ENCODE peak calls at places on chromosomes 3 and 15, in ten cellular contexts. R is SK-N-SH, Y is immature natural killer cell, T is amniotic stem cell, J is KBM-7, S is C1 segment of cervical spinal cord, V is fibroblast of mammary gland, O is HS-5, G is LoVo, P is renal cortical epithelial cell. K is an unnamed sample.

GRCh38 chr3:127074900-127075360 is 92.0 kb downstream of the PLXNA1 start:
- DNase-seq in R (peak), Y (no peak), T (no peak), J (peak), S (no peak), V (peak), O (no peak), G (no peak), P (peak), K (peak)

GRCh38 chr15:95446854-95447253 is 883.6 kb upstream of the NR2F2 start:
- DNase-seq in R (no peak), Y (peak), T (no peak), J (peak), S (no peak), V (no peak), O (no peak), G (no peak), P (no peak), K (no peak)

GRCh38 chr3:45332901-45333407 is 55.4 kb upstream of the LARS2 start:
- DNase-seq in R (no peak), Y (no peak), T (no peak), J (no peak), S (peak), V (no peak), O (no peak), G (no peak), P (no peak), K (no peak)

GRCh38 chr3:102141096-102141912 is 292.0 kb downstream of the NFKBIZ start:
- DNase-seq in R (no peak), Y (no peak), T (no peak), J (no peak), S (no peak), V (no peak), O (no peak), G (no peak), P (peak), K (no peak)

GRCh38 chr3:12955651-12956315 is 114.4 kb upstream of the RPL32 start:
- DNase-seq in R (no peak), Y (no peak), T (no peak), J (no peak), S (no peak), V (no peak), O (no peak), G (no peak), P (no peak), K (no peak)

GRCh38 chr3:36900474-36901443 is 44.1 kb downstream of the TRANK1 start:
- DNase-seq in R (no peak), Y (no peak), T (no peak), J (no peak), S (no peak), V (no peak), O (no peak), G (no peak), P (no peak), K (no peak)

GRCh38 chr15:79943820-79944219 is 27.2 kb downstream of the BCL2A1 start:
- DNase-seq in R (no peak), Y (no peak), T (no peak), J (no peak), S (no peak), V (peak), O (peak), G (no peak), P (peak), K (no peak)

GRCh38 chr3:153163349-153164008 is 1.5 kb downstream of the RAP2B start:
- DNase-seq in R (no peak), Y (no peak), T (no peak), J (peak), S (no peak), V (peak), O (no peak), G (no peak), P (no peak), K (no peak)

GRCh38 chr15:52284164-52284563 is 11.4 kb downstream of the MYO5C start:
- DNase-seq in R (no peak), Y (no peak), T (no peak), J (no peak), S (no peak), V (peak), O (no peak), G (no peak), P (peak), K (no peak)

GRCh38 chr3:36969540-36970432 is 23.1 kb downstream of the EPM2AIP1 start:
- DNase-seq in R (peak), Y (no peak), T (peak), J (peak), S (no peak), V (peak), O (peak), G (no peak), P (peak), K (no peak)

GRCh38 chr3:175940881-175941280 is 1081.7 kb downstream of the NAALADL2 start:
- DNase-seq in R (no peak), Y (no peak), T (no peak), J (peak), S (no peak), V (no peak), O (no peak), G (no peak), P (no peak), K (no peak)

GRCh38 chr3:127286571-127287140 is 1.2 kb downstream of the PRR20G start:
- DNase-seq in R (no peak), Y (no peak), T (no peak), J (no peak), S (no peak), V (peak), O (peak), G (peak), P (peak), K (no peak)

GRCh38 chr3:119676020-119676419 is 1.2 kb downstream of the COX17 start:
- DNase-seq in R (no peak), Y (no peak), T (no peak), J (no peak), S (no peak), V (peak), O (no peak), G (no peak), P (peak), K (no peak)

GRCh38 chr3:123026551-123027291 is 842 bp downstream of the SEMA5B start:
- DNase-seq in R (peak), Y (no peak), T (no peak), J (peak), S (no peak), V (no peak), O (no peak), G (peak), P (no peak), K (no peak)

GRCh38 chr3:159987291-159987711 is 1.3 kb upstream of the IL12A start:
- DNase-seq in R (no peak), Y (no peak), T (no peak), J (no peak), S (no peak), V (peak), O (no peak), G (peak), P (peak), K (no peak)

GRCh38 chr15:66746231-66746605 is 44.2 kb downstream of the SMAD6 start:
- DNase-seq in R (no peak), Y (no peak), T (no peak), J (peak), S (no peak), V (no peak), O (no peak), G (no peak), P (no peak), K (no peak)

GRCh38 chr3:3798641-3799113 is 554 bp upstream of the LRRN1 start:
- DNase-seq in R (peak), Y (peak), T (no peak), J (peak), S (no peak), V (no peak), O (no peak), G (no peak), P (no peak), K (peak)

GRCh38 chr15:67685008-67685599 is 140.2 kb upstream of the SKOR1 start:
- DNase-seq in R (peak), Y (no peak), T (no peak), J (peak), S (no peak), V (peak), O (no peak), G (no peak), P (peak), K (no peak)

GRCh38 chr3:178699810-178700209 is 163.6 kb downstream of the KCNMB2 start:
- DNase-seq in R (no peak), Y (no peak), T (no peak), J (no peak), S (no peak), V (no peak), O (no peak), G (no peak), P (peak), K (no peak)

GRCh38 chr3:183498634-183499033 is 56.9 kb downstream of the KLHL6 start:
- DNase-seq in R (no peak), Y (no peak), T (no peak), J (no peak), S (no peak), V (no peak), O (no peak), G (no peak), P (no peak), K (no peak)

GRCh38 chr3:170814822-170815221 is 55.2 kb downstream of the RPL22L1 start:
- DNase-seq in R (no peak), Y (no peak), T (no peak), J (no peak), S (no peak), V (no peak), O (no peak), G (no peak), P (no peak), K (no peak)

GRCh38 chr3:54965746-54966145 is 37.9 kb upstream of the LRTM1 start:
- DNase-seq in R (no peak), Y (no peak), T (peak), J (no peak), S (no peak), V (peak), O (no peak), G (no peak), P (peak), K (no peak)

GRCh38 chr3:161265916-161266571 is 44.9 kb downstream of the NMD3 start:
- DNase-seq in R (no peak), Y (no peak), T (no peak), J (no peak), S (no peak), V (no peak), O (no peak), G (no peak), P (no peak), K (no peak)

GRCh38 chr15:40471778-40472130 is 970 bp downstream of the CHST14 start:
- DNase-seq in R (no peak), Y (no peak), T (no peak), J (no peak), S (no peak), V (no peak), O (no peak), G (peak), P (peak), K (no peak)

GRCh38 chr3:86985427-86985826 is 5.5 kb downstream of the VGLL3 start:
- DNase-seq in R (no peak), Y (no peak), T (no peak), J (no peak), S (no peak), V (no peak), O (no peak), G (no peak), P (no peak), K (no peak)

GRCh38 chr3:51908026-51908425 is 4.9 kb upstream of the IQCF1 start:
- DNase-seq in R (no peak), Y (no peak), T (no peak), J (no peak), S (no peak), V (no peak), O (no peak), G (no peak), P (no peak), K (no peak)

GRCh38 chr3:147369671-147370123 is 36.6 kb downstream of the ZIC4 start:
- DNase-seq in R (no peak), Y (no peak), T (no peak), J (no peak), S (peak), V (no peak), O (no peak), G (no peak), P (no peak), K (no peak)

GRCh38 chr15:28902856-28903255 is 17.1 kb downstream of the APBA2 start:
- DNase-seq in R (no peak), Y (no peak), T (no peak), J (no peak), S (no peak), V (no peak), O (no peak), G (no peak), P (no peak), K (no peak)

GRCh38 chr3:25854214-25854613 is 64.3 kb downstream of the OXSM start:
- DNase-seq in R (no peak), Y (no peak), T (no peak), J (no peak), S (no peak), V (peak), O (peak), G (no peak), P (no peak), K (no peak)

GRCh38 chr15:61151791-61152190 is 77.3 kb downstream of the RORA start:
- DNase-seq in R (no peak), Y (no peak), T (no peak), J (no peak), S (no peak), V (no peak), O (no peak), G (no peak), P (no peak), K (no peak)

GRCh38 chr3:142021127-142021526 is 128.2 kb downstream of the TFDP2 start:
- DNase-seq in R (no peak), Y (no peak), T (no peak), J (no peak), S (no peak), V (no peak), O (no peak), G (no peak), P (no peak), K (no peak)

GRCh38 chr3:115212615-115213014 is 65.5 kb upstream of the ZBTB20 start:
- DNase-seq in R (no peak), Y (no peak), T (no peak), J (peak), S (no peak), V (no peak), O (no peak), G (no peak), P (no peak), K (no peak)

K was measured in CD8-positive, alpha-beta memory T cell.